ENCODE peak calls at places on chromosomes 4 and X, in four cellular contexts. One of them, this sample, is unnamed.

GRCh38 chr4:156663663-156664062 is 307.9 kb downstream of the PDGFC start:
- DNase-seq in PC-9: no peak
- DNase-seq in thoracic aorta: no peak
- DNase-seq in WTC11: no peak
- DNase-seq in this sample: no peak

GRCh38 chr4:107736924-107737448 is 17.0 kb upstream of the PAPSS1 start:
- DNase-seq in thoracic aorta: no peak
- DNase-seq in WTC11: peak; percentile 62
- DNase-seq in PC-9: no peak
- DNase-seq in this sample: peak; percentile 26

GRCh38 chr4:155629183-155629825 is 37.3 kb upstream of the GUCY1A1 start:
- DNase-seq in thoracic aorta: no peak
- DNase-seq in PC-9: no peak
- DNase-seq in WTC11: no peak
- DNase-seq in this sample: no peak

GRCh38 chrX:63350551-63350950 is 581 bp downstream of the SPIN4 start:
- DNase-seq in PC-9: peak; percentile 48
- DNase-seq in thoracic aorta: no peak
- DNase-seq in WTC11: no peak
- DNase-seq in this sample: no peak

GRCh38 chr4:185108669-185109068 is 34.4 kb upstream of the SLC25A4 start:
- DNase-seq in PC-9: no peak
- DNase-seq in thoracic aorta: no peak
- DNase-seq in WTC11: no peak
- DNase-seq in this sample: no peak

GRCh38 chr4:107050525-107051135 is 14.5 kb upstream of the DKK2 start:
- DNase-seq in WTC11: no peak
- DNase-seq in thoracic aorta: no peak
- DNase-seq in PC-9: no peak
- DNase-seq in this sample: no peak

GRCh38 chr4:80180743-80181142 is 16.6 kb upstream of the PRDM8 start:
- DNase-seq in thoracic aorta: no peak
- DNase-seq in WTC11: no peak
- DNase-seq in PC-9: no peak
- DNase-seq in this sample: no peak

GRCh38 chr4:76896731-76897521 is 1.0 kb downstream of the SOWAHB start:
- DNase-seq in thoracic aorta: no peak
- DNase-seq in PC-9: no peak
- DNase-seq in WTC11: peak; percentile 65
- DNase-seq in this sample: peak; percentile 40

GRCh38 chr4:8904666-8905065 is 33.0 kb upstream of the HMX1 start:
- DNase-seq in WTC11: no peak
- DNase-seq in PC-9: no peak
- DNase-seq in thoracic aorta: no peak
- DNase-seq in this sample: no peak

GRCh38 chr4:126954537-126955291 is 678.0 kb upstream of the INTU start:
- DNase-seq in PC-9: no peak
- DNase-seq in WTC11: no peak
- DNase-seq in thoracic aorta: no peak
- DNase-seq in this sample: peak; percentile 41

GRCh38 chr4:108018038-108018883 is 28.6 kb downstream of the HADH start:
- DNase-seq in thoracic aorta: peak; percentile 24
- DNase-seq in WTC11: peak; percentile 84
- DNase-seq in PC-9: peak; percentile 39
- DNase-seq in this sample: peak; percentile 39

GRCh38 chr4:78692815-78693156 is 83.4 kb upstream of the BMP2K start:
- DNase-seq in WTC11: no peak
- DNase-seq in thoracic aorta: no peak
- DNase-seq in PC-9: no peak
- DNase-seq in this sample: no peak

GRCh38 chr4:129328176-129328575 is 232.2 kb downstream of the C4orf33 start:
- DNase-seq in PC-9: peak; percentile 75
- DNase-seq in thoracic aorta: no peak
- DNase-seq in WTC11: no peak
- DNase-seq in this sample: no peak

GRCh38 chr4:82780398-82781231 is 18.0 kb downstream of the SCD5 start:
- DNase-seq in PC-9: peak; percentile 59
- DNase-seq in thoracic aorta: no peak
- DNase-seq in WTC11: peak; percentile 25
- DNase-seq in this sample: no peak

GRCh38 chr4:124931050-124931449 is 218.5 kb upstream of the ANKRD50 start:
- DNase-seq in WTC11: no peak
- DNase-seq in PC-9: no peak
- DNase-seq in thoracic aorta: no peak
- DNase-seq in this sample: no peak

GRCh38 chrX:1139101-1139500 is 73.3 kb downstream of the CRLF2 start:
- DNase-seq in WTC11: no peak
- DNase-seq in thoracic aorta: no peak
- DNase-seq in PC-9: no peak
- DNase-seq in this sample: no peak

GRCh38 chr4:32645653-32646052 is 1925.5 kb downstream of the PCDH7 start:
- DNase-seq in PC-9: no peak
- DNase-seq in WTC11: no peak
- DNase-seq in thoracic aorta: no peak
- DNase-seq in this sample: no peak

GRCh38 chrX:78388663-78389062 is 61.3 kb upstream of the CYSLTR1 start:
- DNase-seq in PC-9: no peak
- DNase-seq in thoracic aorta: no peak
- DNase-seq in WTC11: no peak
- DNase-seq in this sample: no peak

GRCh38 chr4:159055851-159056250 is 47.0 kb upstream of the RAPGEF2 start:
- DNase-seq in thoracic aorta: no peak
- DNase-seq in PC-9: no peak
- DNase-seq in WTC11: no peak
- DNase-seq in this sample: no peak

GRCh38 chr4:6470502-6471302 is 1.7 kb downstream of the PPP2R2C start:
- DNase-seq in WTC11: peak; percentile 51
- DNase-seq in PC-9: peak; percentile 45
- DNase-seq in thoracic aorta: no peak
- DNase-seq in this sample: no peak

GRCh38 chr4:81454498-81454897 is 17.2 kb downstream of the RASGEF1B start:
- DNase-seq in thoracic aorta: no peak
- DNase-seq in WTC11: no peak
- DNase-seq in PC-9: no peak
- DNase-seq in this sample: no peak

GRCh38 chrX:48569958-48570357 is 4.3 kb upstream of the RBM3 start:
- DNase-seq in PC-9: no peak
- DNase-seq in WTC11: no peak
- DNase-seq in thoracic aorta: no peak
- DNase-seq in this sample: no peak

GRCh38 chr4:86233681-86234080 is 126.2 kb downstream of the MAPK10 start:
- DNase-seq in PC-9: peak; percentile 35
- DNase-seq in thoracic aorta: no peak
- DNase-seq in WTC11: no peak
- DNase-seq in this sample: no peak

GRCh38 chr4:156945532-156945931 is 26.1 kb downstream of the PDGFC start:
- DNase-seq in PC-9: no peak
- DNase-seq in WTC11: no peak
- DNase-seq in thoracic aorta: no peak
- DNase-seq in this sample: no peak

GRCh38 chrX:139234898-139235297 is 295.6 kb upstream of the F9 start:
- DNase-seq in WTC11: no peak
- DNase-seq in thoracic aorta: no peak
- DNase-seq in PC-9: no peak
- DNase-seq in this sample: no peak

GRCh38 chrX:150766351-150767044 is 73.3 kb downstream of the MTMR1 start:
- DNase-seq in WTC11: no peak
- DNase-seq in thoracic aorta: no peak
- DNase-seq in PC-9: no peak
- DNase-seq in this sample: no peak

GRCh38 chr4:128228021-128228571 is 59.5 kb downstream of the PGRMC2 start:
- DNase-seq in thoracic aorta: no peak
- DNase-seq in PC-9: peak; percentile 73
- DNase-seq in WTC11: no peak
- DNase-seq in this sample: no peak

GRCh38 chrX:55717521-55718497 is at the start of gene RRAGB:
- DNase-seq in PC-9: peak; percentile 89
- DNase-seq in thoracic aorta: peak; percentile 78
- DNase-seq in WTC11: peak; percentile 88
- DNase-seq in this sample: peak; percentile 53
- TF ChIP-seq CTCF in PC-9: peak; percentile 69
- TF ChIP-seq CTCF in thoracic aorta: peak; percentile 51
- TF ChIP-seq CTCF in WTC11: peak; percentile 28
- TF ChIP-seq CTCF in this sample: no peak

GRCh38 chr4:84151574-84151973 is 347.5 kb downstream of the NKX6-1 start:
- DNase-seq in thoracic aorta: no peak
- DNase-seq in WTC11: no peak
- DNase-seq in PC-9: no peak
- DNase-seq in this sample: no peak
- TF ChIP-seq CTCF in thoracic aorta: no peak
- TF ChIP-seq CTCF in WTC11: no peak
- TF ChIP-seq CTCF in PC-9: no peak
- TF ChIP-seq CTCF in this sample: peak; percentile 26

GRCh38 chrX:25717122-25717521 is 421.0 kb upstream of the MAGEB18 start:
- DNase-seq in PC-9: no peak
- DNase-seq in thoracic aorta: no peak
- DNase-seq in WTC11: no peak
- DNase-seq in this sample: no peak

GRCh38 chrX:25726539-25726938 is 411.6 kb upstream of the MAGEB18 start:
- DNase-seq in thoracic aorta: no peak
- DNase-seq in WTC11: no peak
- DNase-seq in PC-9: no peak
- DNase-seq in this sample: no peak

DNA sequence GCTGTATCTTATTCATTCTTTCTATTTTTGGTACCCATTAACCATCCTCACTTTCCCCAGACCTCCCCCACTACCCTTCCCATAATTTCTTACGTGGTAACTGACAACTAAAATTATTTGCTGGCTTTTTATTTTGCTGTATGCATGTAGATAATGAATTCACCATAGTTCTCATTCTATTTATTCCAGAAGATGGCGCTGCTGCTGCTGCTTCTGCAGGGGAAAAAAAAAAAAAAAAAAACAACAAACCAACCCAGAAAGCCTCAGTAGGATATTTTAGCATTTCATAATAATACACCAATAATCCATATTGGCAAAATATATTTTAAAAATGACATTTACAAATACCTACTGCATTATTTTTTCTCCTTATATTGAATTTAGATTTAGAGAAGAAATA is 416.6 kb upstream of the MAGEB18 start:
- DNase-seq in PC-9: no peak
- DNase-seq in thoracic aorta: no peak
- DNase-seq in WTC11: no peak
- DNase-seq in this sample: no peak
- TF ChIP-seq CTCF in PC-9: peak; percentile 55
- TF ChIP-seq CTCF in thoracic aorta: no peak
- TF ChIP-seq CTCF in WTC11: no peak
- TF ChIP-seq CTCF in this sample: peak; percentile 26

GRCh38 chr4:114036426-114036825 is 57.0 kb upstream of the ARSJ start:
- DNase-seq in WTC11: no peak
- DNase-seq in thoracic aorta: no peak
- DNase-seq in PC-9: no peak
- DNase-seq in this sample: no peak
- TF ChIP-seq CTCF in WTC11: no peak
- TF ChIP-seq CTCF in thoracic aorta: no peak
- TF ChIP-seq CTCF in PC-9: no peak
- TF ChIP-seq CTCF in this sample: no peak

GRCh38 chrX:97021680-97022079 is 138.0 kb downstream of the RPA4 start:
- DNase-seq in WTC11: no peak
- DNase-seq in PC-9: no peak
- DNase-seq in thoracic aorta: no peak
- DNase-seq in this sample: no peak

GRCh38 chrX:97027384-97027922 is 143.7 kb downstream of the RPA4 start:
- DNase-seq in PC-9: no peak
- DNase-seq in thoracic aorta: no peak
- DNase-seq in WTC11: no peak
- DNase-seq in this sample: no peak

GRCh38 chrX:97030947-97031346 is 147.2 kb downstream of the RPA4 start:
- DNase-seq in PC-9: no peak
- DNase-seq in thoracic aorta: no peak
- DNase-seq in WTC11: no peak
- DNase-seq in this sample: no peak

GRCh38 chrX:97030463-97030862 is 146.8 kb downstream of the RPA4 start:
- DNase-seq in WTC11: no peak
- DNase-seq in PC-9: no peak
- DNase-seq in thoracic aorta: no peak
- DNase-seq in this sample: no peak

GRCh38 chrX:97026406-97026805 is 142.7 kb downstream of the RPA4 start:
- DNase-seq in thoracic aorta: no peak
- DNase-seq in PC-9: no peak
- DNase-seq in WTC11: no peak
- DNase-seq in this sample: no peak
- TF ChIP-seq CTCF in thoracic aorta: no peak
- TF ChIP-seq CTCF in PC-9: no peak
- TF ChIP-seq CTCF in WTC11: no peak
- TF ChIP-seq CTCF in this sample: no peak

GRCh38 chr4:151418856-151419255 is 9.9 kb downstream of the FHIP1A start:
- DNase-seq in WTC11: no peak
- DNase-seq in PC-9: no peak
- DNase-seq in thoracic aorta: no peak
- DNase-seq in this sample: no peak
- TF ChIP-seq CTCF in WTC11: no peak
- TF ChIP-seq CTCF in PC-9: no peak
- TF ChIP-seq CTCF in thoracic aorta: no peak
- TF ChIP-seq CTCF in this sample: no peak

DNA sequence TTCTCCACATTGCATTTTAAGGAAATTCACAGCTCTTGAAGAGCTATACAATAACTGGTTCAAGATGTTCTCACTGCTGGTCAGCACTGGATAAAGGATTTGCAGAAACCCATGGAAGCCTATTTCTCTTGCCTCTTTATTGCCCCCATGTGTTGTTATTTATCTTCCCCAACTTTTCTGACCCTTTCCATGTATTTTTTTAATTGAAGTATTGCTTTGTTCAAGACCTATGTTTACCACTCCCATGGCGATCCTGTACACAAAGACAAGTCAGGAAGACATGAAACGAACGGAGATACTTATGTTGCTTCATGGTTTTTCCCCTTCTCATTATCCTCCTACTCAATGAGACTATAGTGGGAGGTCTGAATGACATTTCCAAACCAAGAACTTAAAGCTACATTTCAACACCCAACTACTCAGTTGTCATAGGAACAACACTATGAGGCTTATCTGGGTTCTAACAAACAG is 566.4 kb upstream of the DIPK2B start:
- DNase-seq in PC-9: no peak
- DNase-seq in thoracic aorta: no peak
- DNase-seq in WTC11: no peak
- DNase-seq in this sample: no peak
- TF ChIP-seq CTCF in PC-9: no peak
- TF ChIP-seq CTCF in thoracic aorta: no peak
- TF ChIP-seq CTCF in WTC11: no peak
- TF ChIP-seq CTCF in this sample: no peak

DNA sequence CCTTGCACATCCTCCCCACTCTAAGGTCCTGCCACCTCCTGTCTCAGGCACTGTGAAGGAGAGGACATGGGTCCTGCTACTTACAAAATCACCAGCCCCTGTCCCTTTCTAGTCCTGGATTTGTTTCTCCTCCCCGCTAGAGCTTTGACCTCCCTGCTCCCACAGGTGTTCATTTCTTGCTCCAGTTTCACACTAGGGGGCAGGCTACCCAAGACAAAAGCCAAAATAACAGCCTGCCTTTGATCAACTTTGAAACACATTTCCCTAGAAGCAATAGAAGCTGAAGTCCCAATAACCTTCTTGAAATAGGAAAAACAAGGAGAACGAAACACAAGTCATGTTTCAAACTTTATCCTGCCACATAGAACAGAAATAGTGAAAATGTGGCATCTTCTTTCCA is 164.4 kb downstream of the QDPR start:
- DNase-seq in thoracic aorta: no peak
- DNase-seq in WTC11: peak; percentile 57
- DNase-seq in PC-9: no peak
- DNase-seq in this sample: peak; percentile 19
- TF ChIP-seq CTCF in thoracic aorta: peak; percentile 27
- TF ChIP-seq CTCF in WTC11: peak; percentile 42
- TF ChIP-seq CTCF in PC-9: peak; percentile 58
- TF ChIP-seq CTCF in this sample: peak; percentile 39

GRCh38 chr4:85228264-85228663 is 246.7 kb upstream of the ARHGAP24 start:
- DNase-seq in PC-9: no peak
- DNase-seq in thoracic aorta: no peak
- DNase-seq in WTC11: no peak
- DNase-seq in this sample: no peak
- TF ChIP-seq CTCF in PC-9: no peak
- TF ChIP-seq CTCF in thoracic aorta: no peak
- TF ChIP-seq CTCF in WTC11: no peak
- TF ChIP-seq CTCF in this sample: no peak

This sample was measured in D721Med.